ENCODE peak calls at places on chromosome 14, in six cellular contexts. K is M059J; H is NCI-H1417; R is activated naive CD8-positive, alpha-beta T cell treated with anti-CD3 and anti-CD28 coated beads, Interleukin-2, amount 50 U/mL, for 24 hours; V is stimulated activated effector memory CD8-positive, alpha-beta T cell treated with anti-CD3 and anti-CD28 coated beads, Interleukin-12 subunit alpha, Interleukin-12 subunit beta, amount 100 ng/mL, for 72 hours; U is caudate nucleus. S is an unnamed sample.

GRCh38 chr14:95918466-95918865 is 41.8 kb downstream of the TUNAR start:
- DNase-seq in K (no peak), H (peak), R (no peak), V (no peak), U (no peak), S (no peak)

GRCh38 chr14:105483300-105484068 is 3.2 kb upstream of the CRIP1 start:
- DNase-seq in K (no peak), H (no peak), R (no peak), V (no peak), U (no peak), S (no peak)

GRCh38 chr14:65101631-65102440 is 481 bp downstream of the MAX start:
- DNase-seq in K (no peak), H (no peak), R (peak), V (no peak), U (no peak), S (no peak)

GRCh38 chr14:93090826-93091583 is 24.7 kb downstream of the ITPK1 start:
- DNase-seq in K (no peak), H (no peak), R (no peak), V (no peak), U (no peak), S (peak)

GRCh38 chr14:105733081-105734065 is 207.0 kb downstream of the TMEM121 start:
- DNase-seq in K (no peak), H (no peak), R (no peak), V (no peak), U (no peak), S (no peak)

GRCh38 chr14:105481886-105482454 is 4.7 kb upstream of the CRIP1 start:
- DNase-seq in K (peak), H (peak), R (peak), V (peak), U (peak), S (peak)

GRCh38 chr14:77613207-77613606 is 3.2 kb downstream of the SPTLC2 start:
- DNase-seq in K (peak), H (no peak), R (no peak), V (no peak), U (no peak), S (peak)

GRCh38 chr14:65226824-65227604 is 124.7 kb upstream of the MAX start:
- DNase-seq in K (peak), H (no peak), R (no peak), V (no peak), U (no peak), S (no peak)

GRCh38 chr14:23153891-23154796 is 29.3 kb downstream of the SLC7A8 start:
- DNase-seq in K (peak), H (no peak), R (no peak), V (no peak), U (no peak), S (no peak)

GRCh38 chr14:68113328-68113930 is 293.9 kb downstream of the RAD51B start:
- DNase-seq in K (no peak), H (no peak), R (no peak), V (no peak), U (no peak), S (no peak)

GRCh38 chr14:23566782-23567185 is 807 bp downstream of the AP1G2 start:
- DNase-seq in K (peak), H (no peak), R (no peak), V (no peak), U (no peak), S (no peak)

GRCh38 chr14:67461341-67461985 is 27.1 kb downstream of the TMEM229B start:
- DNase-seq in K (peak), H (no peak), R (no peak), V (no peak), U (no peak), S (no peak)

GRCh38 chr14:102554835-102555819 is 37.3 kb upstream of the RCOR1 start:
- DNase-seq in K (no peak), H (peak), R (peak), V (peak), U (no peak), S (no peak)

GRCh38 chr14:65010211-65010931 is 23.7 kb downstream of the FNTB start:
- DNase-seq in K (no peak), H (no peak), R (no peak), V (no peak), U (no peak), S (no peak)

GRCh38 chr14:71765505-71765904 is 166.7 kb upstream of the RGS6 start:
- DNase-seq in K (no peak), H (no peak), R (no peak), V (no peak), U (no peak), S (no peak)